ENCODE peak calls at places on chromosome 20, in eight cellular contexts. One of them, this sample, is unnamed.

GRCh38 chr20:55684578-55684977 is 320.7 kb downstream of the CBLN4 start:
- DNase-seq in stimulated activated naive B cell treated with anti-CD40 and anti-IgM and Interleukin-4, amounts not matched to agents 10 μg/mL and 1 μg/mL and 100 μg/mL, for 72 hours: no peak
- DNase-seq in non-pigmented ciliary epithelial cell: no peak
- DNase-seq in CD8-positive, alpha-beta memory T cell: no peak
- DNase-seq in amniotic stem cell: no peak
- DNase-seq in stimulated activated CD8-positive, alpha-beta memory T cell treated with anti-CD3 and anti-CD28 coated beads, Interleukin-7, amount 100 ng/mL, for 48 hours: no peak
- DNase-seq in islet precursor cell: no peak
- DNase-seq in pulmonary artery endothelial cell: no peak
- DNase-seq in this sample: no peak

GRCh38 chr20:58907481-58908137 is 55.1 kb downstream of the GNAS start:
- DNase-seq in stimulated activated naive B cell treated with anti-CD40 and anti-IgM and Interleukin-4, amounts not matched to agents 10 μg/mL and 1 μg/mL and 100 μg/mL, for 72 hours: peak
- DNase-seq in non-pigmented ciliary epithelial cell: peak
- DNase-seq in CD8-positive, alpha-beta memory T cell: peak
- DNase-seq in amniotic stem cell: peak
- DNase-seq in stimulated activated CD8-positive, alpha-beta memory T cell treated with anti-CD3 and anti-CD28 coated beads, Interleukin-7, amount 100 ng/mL, for 48 hours: no peak
- DNase-seq in islet precursor cell: peak
- DNase-seq in pulmonary artery endothelial cell: peak
- DNase-seq in this sample: peak

GRCh38 chr20:53828673-53829085 is 235.0 kb upstream of the ZNF217 start:
- DNase-seq in stimulated activated naive B cell treated with anti-CD40 and anti-IgM and Interleukin-4, amounts not matched to agents 10 μg/mL and 1 μg/mL and 100 μg/mL, for 72 hours: no peak
- DNase-seq in non-pigmented ciliary epithelial cell: peak
- DNase-seq in CD8-positive, alpha-beta memory T cell: no peak
- DNase-seq in amniotic stem cell: peak
- DNase-seq in stimulated activated CD8-positive, alpha-beta memory T cell treated with anti-CD3 and anti-CD28 coated beads, Interleukin-7, amount 100 ng/mL, for 48 hours: no peak
- DNase-seq in islet precursor cell: peak
- DNase-seq in pulmonary artery endothelial cell: peak
- DNase-seq in this sample: peak

GRCh38 chr20:46894971-46895905 is 595 bp downstream of the EYA2 start:
- DNase-seq in stimulated activated naive B cell treated with anti-CD40 and anti-IgM and Interleukin-4, amounts not matched to agents 10 μg/mL and 1 μg/mL and 100 μg/mL, for 72 hours: no peak
- DNase-seq in non-pigmented ciliary epithelial cell: no peak
- DNase-seq in CD8-positive, alpha-beta memory T cell: no peak
- DNase-seq in amniotic stem cell: no peak
- DNase-seq in stimulated activated CD8-positive, alpha-beta memory T cell treated with anti-CD3 and anti-CD28 coated beads, Interleukin-7, amount 100 ng/mL, for 48 hours: no peak
- DNase-seq in islet precursor cell: peak
- DNase-seq in pulmonary artery endothelial cell: no peak
- DNase-seq in this sample: peak

GRCh38 chr20:41654292-41654691 is 36.1 kb upstream of the CHD6 start:
- DNase-seq in stimulated activated naive B cell treated with anti-CD40 and anti-IgM and Interleukin-4, amounts not matched to agents 10 μg/mL and 1 μg/mL and 100 μg/mL, for 72 hours: no peak
- DNase-seq in non-pigmented ciliary epithelial cell: no peak
- DNase-seq in CD8-positive, alpha-beta memory T cell: no peak
- DNase-seq in amniotic stem cell: no peak
- DNase-seq in stimulated activated CD8-positive, alpha-beta memory T cell treated with anti-CD3 and anti-CD28 coated beads, Interleukin-7, amount 100 ng/mL, for 48 hours: no peak
- DNase-seq in islet precursor cell: no peak
- DNase-seq in pulmonary artery endothelial cell: no peak
- DNase-seq in this sample: no peak

GRCh38 chr20:50727792-50728485 is 3.4 kb upstream of the PARD6B start:
- DNase-seq in stimulated activated naive B cell treated with anti-CD40 and anti-IgM and Interleukin-4, amounts not matched to agents 10 μg/mL and 1 μg/mL and 100 μg/mL, for 72 hours: no peak
- DNase-seq in non-pigmented ciliary epithelial cell: no peak
- DNase-seq in CD8-positive, alpha-beta memory T cell: no peak
- DNase-seq in amniotic stem cell: no peak
- DNase-seq in stimulated activated CD8-positive, alpha-beta memory T cell treated with anti-CD3 and anti-CD28 coated beads, Interleukin-7, amount 100 ng/mL, for 48 hours: no peak
- DNase-seq in islet precursor cell: no peak
- DNase-seq in pulmonary artery endothelial cell: no peak
- DNase-seq in this sample: no peak

GRCh38 chr20:64130271-64130670 is 22.9 kb upstream of the NPBWR2 start:
- DNase-seq in stimulated activated naive B cell treated with anti-CD40 and anti-IgM and Interleukin-4, amounts not matched to agents 10 μg/mL and 1 μg/mL and 100 μg/mL, for 72 hours: no peak
- DNase-seq in non-pigmented ciliary epithelial cell: no peak
- DNase-seq in CD8-positive, alpha-beta memory T cell: no peak
- DNase-seq in amniotic stem cell: no peak
- DNase-seq in stimulated activated CD8-positive, alpha-beta memory T cell treated with anti-CD3 and anti-CD28 coated beads, Interleukin-7, amount 100 ng/mL, for 48 hours: no peak
- DNase-seq in islet precursor cell: no peak
- DNase-seq in pulmonary artery endothelial cell: no peak
- DNase-seq in this sample: no peak

GRCh38 chr20:1942486-1943266 is 47.5 kb downstream of the SIRPA start:
- DNase-seq in stimulated activated naive B cell treated with anti-CD40 and anti-IgM and Interleukin-4, amounts not matched to agents 10 μg/mL and 1 μg/mL and 100 μg/mL, for 72 hours: no peak
- DNase-seq in non-pigmented ciliary epithelial cell: no peak
- DNase-seq in CD8-positive, alpha-beta memory T cell: no peak
- DNase-seq in amniotic stem cell: no peak
- DNase-seq in stimulated activated CD8-positive, alpha-beta memory T cell treated with anti-CD3 and anti-CD28 coated beads, Interleukin-7, amount 100 ng/mL, for 48 hours: no peak
- DNase-seq in islet precursor cell: peak
- DNase-seq in pulmonary artery endothelial cell: no peak
- DNase-seq in this sample: no peak

GRCh38 chr20:37257993-37258392 is 3.6 kb downstream of the GHRH start:
- DNase-seq in stimulated activated naive B cell treated with anti-CD40 and anti-IgM and Interleukin-4, amounts not matched to agents 10 μg/mL and 1 μg/mL and 100 μg/mL, for 72 hours: no peak
- DNase-seq in non-pigmented ciliary epithelial cell: no peak
- DNase-seq in CD8-positive, alpha-beta memory T cell: no peak
- DNase-seq in amniotic stem cell: no peak
- DNase-seq in stimulated activated CD8-positive, alpha-beta memory T cell treated with anti-CD3 and anti-CD28 coated beads, Interleukin-7, amount 100 ng/mL, for 48 hours: no peak
- DNase-seq in islet precursor cell: peak
- DNase-seq in pulmonary artery endothelial cell: no peak
- DNase-seq in this sample: no peak

GRCh38 chr20:37530696-37531095 is 3.0 kb upstream of the BLCAP start:
- DNase-seq in stimulated activated naive B cell treated with anti-CD40 and anti-IgM and Interleukin-4, amounts not matched to agents 10 μg/mL and 1 μg/mL and 100 μg/mL, for 72 hours: no peak
- DNase-seq in non-pigmented ciliary epithelial cell: no peak
- DNase-seq in CD8-positive, alpha-beta memory T cell: no peak
- DNase-seq in amniotic stem cell: no peak
- DNase-seq in stimulated activated CD8-positive, alpha-beta memory T cell treated with anti-CD3 and anti-CD28 coated beads, Interleukin-7, amount 100 ng/mL, for 48 hours: no peak
- DNase-seq in islet precursor cell: no peak
- DNase-seq in pulmonary artery endothelial cell: no peak
- DNase-seq in this sample: no peak

GRCh38 chr20:12570371-12570770 is 438.4 kb upstream of the SPTLC3 start:
- DNase-seq in stimulated activated naive B cell treated with anti-CD40 and anti-IgM and Interleukin-4, amounts not matched to agents 10 μg/mL and 1 μg/mL and 100 μg/mL, for 72 hours: no peak
- DNase-seq in non-pigmented ciliary epithelial cell: no peak
- DNase-seq in CD8-positive, alpha-beta memory T cell: no peak
- DNase-seq in amniotic stem cell: no peak
- DNase-seq in stimulated activated CD8-positive, alpha-beta memory T cell treated with anti-CD3 and anti-CD28 coated beads, Interleukin-7, amount 100 ng/mL, for 48 hours: no peak
- DNase-seq in islet precursor cell: peak
- DNase-seq in pulmonary artery endothelial cell: no peak
- DNase-seq in this sample: peak

GRCh38 chr20:36153754-36154695 is 515 bp upstream of the EPB41L1 start:
- DNase-seq in stimulated activated naive B cell treated with anti-CD40 and anti-IgM and Interleukin-4, amounts not matched to agents 10 μg/mL and 1 μg/mL and 100 μg/mL, for 72 hours: no peak
- DNase-seq in non-pigmented ciliary epithelial cell: no peak
- DNase-seq in CD8-positive, alpha-beta memory T cell: no peak
- DNase-seq in amniotic stem cell: no peak
- DNase-seq in stimulated activated CD8-positive, alpha-beta memory T cell treated with anti-CD3 and anti-CD28 coated beads, Interleukin-7, amount 100 ng/mL, for 48 hours: peak
- DNase-seq in islet precursor cell: peak
- DNase-seq in pulmonary artery endothelial cell: no peak
- DNase-seq in this sample: peak

GRCh38 chr20:6588296-6588695 is 179.2 kb upstream of the BMP2 start:
- DNase-seq in stimulated activated naive B cell treated with anti-CD40 and anti-IgM and Interleukin-4, amounts not matched to agents 10 μg/mL and 1 μg/mL and 100 μg/mL, for 72 hours: no peak
- DNase-seq in non-pigmented ciliary epithelial cell: no peak
- DNase-seq in CD8-positive, alpha-beta memory T cell: no peak
- DNase-seq in amniotic stem cell: no peak
- DNase-seq in stimulated activated CD8-positive, alpha-beta memory T cell treated with anti-CD3 and anti-CD28 coated beads, Interleukin-7, amount 100 ng/mL, for 48 hours: no peak
- DNase-seq in islet precursor cell: no peak
- DNase-seq in pulmonary artery endothelial cell: no peak
- DNase-seq in this sample: peak

GRCh38 chr20:24948939-24949679 is at the start of gene CST7:
- DNase-seq in stimulated activated naive B cell treated with anti-CD40 and anti-IgM and Interleukin-4, amounts not matched to agents 10 μg/mL and 1 μg/mL and 100 μg/mL, for 72 hours: peak
- DNase-seq in non-pigmented ciliary epithelial cell: no peak
- DNase-seq in CD8-positive, alpha-beta memory T cell: peak
- DNase-seq in amniotic stem cell: no peak
- DNase-seq in stimulated activated CD8-positive, alpha-beta memory T cell treated with anti-CD3 and anti-CD28 coated beads, Interleukin-7, amount 100 ng/mL, for 48 hours: peak
- DNase-seq in islet precursor cell: peak
- DNase-seq in pulmonary artery endothelial cell: no peak
- DNase-seq in this sample: no peak

GRCh38 chr20:43843965-43844660 is 70.5 kb upstream of the TOX2 start:
- DNase-seq in stimulated activated naive B cell treated with anti-CD40 and anti-IgM and Interleukin-4, amounts not matched to agents 10 μg/mL and 1 μg/mL and 100 μg/mL, for 72 hours: no peak
- DNase-seq in non-pigmented ciliary epithelial cell: no peak
- DNase-seq in CD8-positive, alpha-beta memory T cell: no peak
- DNase-seq in amniotic stem cell: no peak
- DNase-seq in stimulated activated CD8-positive, alpha-beta memory T cell treated with anti-CD3 and anti-CD28 coated beads, Interleukin-7, amount 100 ng/mL, for 48 hours: no peak
- DNase-seq in islet precursor cell: no peak
- DNase-seq in pulmonary artery endothelial cell: no peak
- DNase-seq in this sample: no peak

GRCh38 chr20:47440857-47441773 is 60.6 kb upstream of the NCOA3 start:
- DNase-seq in stimulated activated naive B cell treated with anti-CD40 and anti-IgM and Interleukin-4, amounts not matched to agents 10 μg/mL and 1 μg/mL and 100 μg/mL, for 72 hours: no peak
- DNase-seq in non-pigmented ciliary epithelial cell: no peak
- DNase-seq in CD8-positive, alpha-beta memory T cell: no peak
- DNase-seq in amniotic stem cell: no peak
- DNase-seq in stimulated activated CD8-positive, alpha-beta memory T cell treated with anti-CD3 and anti-CD28 coated beads, Interleukin-7, amount 100 ng/mL, for 48 hours: no peak
- DNase-seq in islet precursor cell: peak
- DNase-seq in pulmonary artery endothelial cell: no peak
- DNase-seq in this sample: peak

GRCh38 chr20:48295966-48296421 is 510.7 kb upstream of the SULF2 start:
- DNase-seq in stimulated activated naive B cell treated with anti-CD40 and anti-IgM and Interleukin-4, amounts not matched to agents 10 μg/mL and 1 μg/mL and 100 μg/mL, for 72 hours: no peak
- DNase-seq in non-pigmented ciliary epithelial cell: peak
- DNase-seq in CD8-positive, alpha-beta memory T cell: no peak
- DNase-seq in amniotic stem cell: peak
- DNase-seq in stimulated activated CD8-positive, alpha-beta memory T cell treated with anti-CD3 and anti-CD28 coated beads, Interleukin-7, amount 100 ng/mL, for 48 hours: no peak
- DNase-seq in islet precursor cell: peak
- DNase-seq in pulmonary artery endothelial cell: peak
- DNase-seq in this sample: no peak

GRCh38 chr20:23148721-23149570 is 62.8 kb upstream of the CD93 start:
- DNase-seq in stimulated activated naive B cell treated with anti-CD40 and anti-IgM and Interleukin-4, amounts not matched to agents 10 μg/mL and 1 μg/mL and 100 μg/mL, for 72 hours: no peak
- DNase-seq in non-pigmented ciliary epithelial cell: no peak
- DNase-seq in CD8-positive, alpha-beta memory T cell: no peak
- DNase-seq in amniotic stem cell: no peak
- DNase-seq in stimulated activated CD8-positive, alpha-beta memory T cell treated with anti-CD3 and anti-CD28 coated beads, Interleukin-7, amount 100 ng/mL, for 48 hours: no peak
- DNase-seq in islet precursor cell: peak
- DNase-seq in pulmonary artery endothelial cell: no peak
- DNase-seq in this sample: no peak

GRCh38 chr20:32052090-32052791 is at the start of gene HCK:
- DNase-seq in stimulated activated naive B cell treated with anti-CD40 and anti-IgM and Interleukin-4, amounts not matched to agents 10 μg/mL and 1 μg/mL and 100 μg/mL, for 72 hours: no peak
- DNase-seq in non-pigmented ciliary epithelial cell: no peak
- DNase-seq in CD8-positive, alpha-beta memory T cell: no peak
- DNase-seq in amniotic stem cell: no peak
- DNase-seq in stimulated activated CD8-positive, alpha-beta memory T cell treated with anti-CD3 and anti-CD28 coated beads, Interleukin-7, amount 100 ng/mL, for 48 hours: no peak
- DNase-seq in islet precursor cell: no peak
- DNase-seq in pulmonary artery endothelial cell: no peak
- DNase-seq in this sample: no peak

GRCh38 chr20:45247860-45248259 is 6.5 kb downstream of the SLPI start:
- DNase-seq in stimulated activated naive B cell treated with anti-CD40 and anti-IgM and Interleukin-4, amounts not matched to agents 10 μg/mL and 1 μg/mL and 100 μg/mL, for 72 hours: no peak
- DNase-seq in non-pigmented ciliary epithelial cell: no peak
- DNase-seq in CD8-positive, alpha-beta memory T cell: no peak
- DNase-seq in amniotic stem cell: no peak
- DNase-seq in stimulated activated CD8-positive, alpha-beta memory T cell treated with anti-CD3 and anti-CD28 coated beads, Interleukin-7, amount 100 ng/mL, for 48 hours: no peak
- DNase-seq in islet precursor cell: no peak
- DNase-seq in pulmonary artery endothelial cell: no peak
- DNase-seq in this sample: no peak

GRCh38 chr20:31694842-31695593 is 27.6 kb downstream of the BCL2L1 start:
- DNase-seq in stimulated activated naive B cell treated with anti-CD40 and anti-IgM and Interleukin-4, amounts not matched to agents 10 μg/mL and 1 μg/mL and 100 μg/mL, for 72 hours: no peak
- DNase-seq in non-pigmented ciliary epithelial cell: no peak
- DNase-seq in CD8-positive, alpha-beta memory T cell: no peak
- DNase-seq in amniotic stem cell: no peak
- DNase-seq in stimulated activated CD8-positive, alpha-beta memory T cell treated with anti-CD3 and anti-CD28 coated beads, Interleukin-7, amount 100 ng/mL, for 48 hours: no peak
- DNase-seq in islet precursor cell: no peak
- DNase-seq in pulmonary artery endothelial cell: no peak
- DNase-seq in this sample: no peak

GRCh38 chr20:63641792-63642517 is 11.3 kb downstream of the STMN3 start:
- DNase-seq in stimulated activated naive B cell treated with anti-CD40 and anti-IgM and Interleukin-4, amounts not matched to agents 10 μg/mL and 1 μg/mL and 100 μg/mL, for 72 hours: peak
- DNase-seq in non-pigmented ciliary epithelial cell: no peak
- DNase-seq in CD8-positive, alpha-beta memory T cell: peak
- DNase-seq in amniotic stem cell: peak
- DNase-seq in stimulated activated CD8-positive, alpha-beta memory T cell treated with anti-CD3 and anti-CD28 coated beads, Interleukin-7, amount 100 ng/mL, for 48 hours: peak
- DNase-seq in islet precursor cell: peak
- DNase-seq in pulmonary artery endothelial cell: no peak
- DNase-seq in this sample: peak

GRCh38 chr20:43243672-43244269 is 54.1 kb upstream of the PTPRT start:
- DNase-seq in stimulated activated naive B cell treated with anti-CD40 and anti-IgM and Interleukin-4, amounts not matched to agents 10 μg/mL and 1 μg/mL and 100 μg/mL, for 72 hours: no peak
- DNase-seq in non-pigmented ciliary epithelial cell: no peak
- DNase-seq in CD8-positive, alpha-beta memory T cell: no peak
- DNase-seq in amniotic stem cell: no peak
- DNase-seq in stimulated activated CD8-positive, alpha-beta memory T cell treated with anti-CD3 and anti-CD28 coated beads, Interleukin-7, amount 100 ng/mL, for 48 hours: no peak
- DNase-seq in islet precursor cell: no peak
- DNase-seq in pulmonary artery endothelial cell: no peak
- DNase-seq in this sample: no peak

GRCh38 chr20:61125536-61126180 is 126.4 kb upstream of the CDH4 start:
- DNase-seq in stimulated activated naive B cell treated with anti-CD40 and anti-IgM and Interleukin-4, amounts not matched to agents 10 μg/mL and 1 μg/mL and 100 μg/mL, for 72 hours: no peak
- DNase-seq in non-pigmented ciliary epithelial cell: no peak
- DNase-seq in CD8-positive, alpha-beta memory T cell: no peak
- DNase-seq in amniotic stem cell: no peak
- DNase-seq in stimulated activated CD8-positive, alpha-beta memory T cell treated with anti-CD3 and anti-CD28 coated beads, Interleukin-7, amount 100 ng/mL, for 48 hours: no peak
- DNase-seq in islet precursor cell: no peak
- DNase-seq in pulmonary artery endothelial cell: no peak
- DNase-seq in this sample: no peak

GRCh38 chr20:37417146-37417856 is 71.4 kb downstream of the SRC start:
- DNase-seq in stimulated activated naive B cell treated with anti-CD40 and anti-IgM and Interleukin-4, amounts not matched to agents 10 μg/mL and 1 μg/mL and 100 μg/mL, for 72 hours: no peak
- DNase-seq in non-pigmented ciliary epithelial cell: no peak
- DNase-seq in CD8-positive, alpha-beta memory T cell: no peak
- DNase-seq in amniotic stem cell: no peak
- DNase-seq in stimulated activated CD8-positive, alpha-beta memory T cell treated with anti-CD3 and anti-CD28 coated beads, Interleukin-7, amount 100 ng/mL, for 48 hours: no peak
- DNase-seq in islet precursor cell: no peak
- DNase-seq in pulmonary artery endothelial cell: no peak
- DNase-seq in this sample: no peak

GRCh38 chr20:21137078-21137477 is 11.2 kb downstream of the KIZ start:
- DNase-seq in stimulated activated naive B cell treated with anti-CD40 and anti-IgM and Interleukin-4, amounts not matched to agents 10 μg/mL and 1 μg/mL and 100 μg/mL, for 72 hours: no peak
- DNase-seq in non-pigmented ciliary epithelial cell: no peak
- DNase-seq in CD8-positive, alpha-beta memory T cell: no peak
- DNase-seq in amniotic stem cell: no peak
- DNase-seq in stimulated activated CD8-positive, alpha-beta memory T cell treated with anti-CD3 and anti-CD28 coated beads, Interleukin-7, amount 100 ng/mL, for 48 hours: no peak
- DNase-seq in islet precursor cell: no peak
- DNase-seq in pulmonary artery endothelial cell: no peak
- DNase-seq in this sample: no peak

GRCh38 chr20:16864069-16864468 is 115.9 kb downstream of the OTOR start:
- DNase-seq in stimulated activated naive B cell treated with anti-CD40 and anti-IgM and Interleukin-4, amounts not matched to agents 10 μg/mL and 1 μg/mL and 100 μg/mL, for 72 hours: no peak
- DNase-seq in non-pigmented ciliary epithelial cell: no peak
- DNase-seq in CD8-positive, alpha-beta memory T cell: no peak
- DNase-seq in amniotic stem cell: no peak
- DNase-seq in stimulated activated CD8-positive, alpha-beta memory T cell treated with anti-CD3 and anti-CD28 coated beads, Interleukin-7, amount 100 ng/mL, for 48 hours: no peak
- DNase-seq in islet precursor cell: peak
- DNase-seq in pulmonary artery endothelial cell: no peak
- DNase-seq in this sample: no peak

GRCh38 chr20:13012886-13013285 is 4.1 kb downstream of the SPTLC3 start:
- DNase-seq in stimulated activated naive B cell treated with anti-CD40 and anti-IgM and Interleukin-4, amounts not matched to agents 10 μg/mL and 1 μg/mL and 100 μg/mL, for 72 hours: no peak
- DNase-seq in non-pigmented ciliary epithelial cell: no peak
- DNase-seq in CD8-positive, alpha-beta memory T cell: no peak
- DNase-seq in amniotic stem cell: no peak
- DNase-seq in stimulated activated CD8-positive, alpha-beta memory T cell treated with anti-CD3 and anti-CD28 coated beads, Interleukin-7, amount 100 ng/mL, for 48 hours: no peak
- DNase-seq in islet precursor cell: no peak
- DNase-seq in pulmonary artery endothelial cell: no peak
- DNase-seq in this sample: no peak

GRCh38 chr20:48820649-48820973 is 7.2 kb downstream of the PREX1 start:
- DNase-seq in stimulated activated naive B cell treated with anti-CD40 and anti-IgM and Interleukin-4, amounts not matched to agents 10 μg/mL and 1 μg/mL and 100 μg/mL, for 72 hours: no peak
- DNase-seq in non-pigmented ciliary epithelial cell: no peak
- DNase-seq in CD8-positive, alpha-beta memory T cell: no peak
- DNase-seq in amniotic stem cell: no peak
- DNase-seq in stimulated activated CD8-positive, alpha-beta memory T cell treated with anti-CD3 and anti-CD28 coated beads, Interleukin-7, amount 100 ng/mL, for 48 hours: no peak
- DNase-seq in islet precursor cell: no peak
- DNase-seq in pulmonary artery endothelial cell: no peak
- DNase-seq in this sample: no peak

GRCh38 chr20:7085448-7085847 is 318.0 kb downstream of the BMP2 start:
- DNase-seq in stimulated activated naive B cell treated with anti-CD40 and anti-IgM and Interleukin-4, amounts not matched to agents 10 μg/mL and 1 μg/mL and 100 μg/mL, for 72 hours: no peak
- DNase-seq in non-pigmented ciliary epithelial cell: peak
- DNase-seq in CD8-positive, alpha-beta memory T cell: no peak
- DNase-seq in amniotic stem cell: no peak
- DNase-seq in stimulated activated CD8-positive, alpha-beta memory T cell treated with anti-CD3 and anti-CD28 coated beads, Interleukin-7, amount 100 ng/mL, for 48 hours: no peak
- DNase-seq in islet precursor cell: no peak
- DNase-seq in pulmonary artery endothelial cell: no peak
- DNase-seq in this sample: no peak

GRCh38 chr20:64082821-64083379 is 1.3 kb downstream of the LKAAEAR1 start:
- DNase-seq in stimulated activated naive B cell treated with anti-CD40 and anti-IgM and Interleukin-4, amounts not matched to agents 10 μg/mL and 1 μg/mL and 100 μg/mL, for 72 hours: no peak
- DNase-seq in non-pigmented ciliary epithelial cell: no peak
- DNase-seq in CD8-positive, alpha-beta memory T cell: no peak
- DNase-seq in amniotic stem cell: no peak
- DNase-seq in stimulated activated CD8-positive, alpha-beta memory T cell treated with anti-CD3 and anti-CD28 coated beads, Interleukin-7, amount 100 ng/mL, for 48 hours: no peak
- DNase-seq in islet precursor cell: no peak
- DNase-seq in pulmonary artery endothelial cell: no peak
- DNase-seq in this sample: no peak

GRCh38 chr20:54067606-54068174 is 2.7 kb downstream of the BCAS1 start:
- DNase-seq in stimulated activated naive B cell treated with anti-CD40 and anti-IgM and Interleukin-4, amounts not matched to agents 10 μg/mL and 1 μg/mL and 100 μg/mL, for 72 hours: no peak
- DNase-seq in non-pigmented ciliary epithelial cell: no peak
- DNase-seq in CD8-positive, alpha-beta memory T cell: no peak
- DNase-seq in amniotic stem cell: no peak
- DNase-seq in stimulated activated CD8-positive, alpha-beta memory T cell treated with anti-CD3 and anti-CD28 coated beads, Interleukin-7, amount 100 ng/mL, for 48 hours: no peak
- DNase-seq in islet precursor cell: peak
- DNase-seq in pulmonary artery endothelial cell: no peak
- DNase-seq in this sample: peak

GRCh38 chr20:62705626-62706025 is 3.0 kb upstream of the NTSR1 start:
- DNase-seq in stimulated activated naive B cell treated with anti-CD40 and anti-IgM and Interleukin-4, amounts not matched to agents 10 μg/mL and 1 μg/mL and 100 μg/mL, for 72 hours: no peak
- DNase-seq in non-pigmented ciliary epithelial cell: no peak
- DNase-seq in CD8-positive, alpha-beta memory T cell: no peak
- DNase-seq in amniotic stem cell: no peak
- DNase-seq in stimulated activated CD8-positive, alpha-beta memory T cell treated with anti-CD3 and anti-CD28 coated beads, Interleukin-7, amount 100 ng/mL, for 48 hours: no peak
- DNase-seq in islet precursor cell: no peak
- DNase-seq in pulmonary artery endothelial cell: no peak
- DNase-seq in this sample: peak

GRCh38 chr20:35306931-35307517 is 14.8 kb upstream of the FAM83C start:
- DNase-seq in stimulated activated naive B cell treated with anti-CD40 and anti-IgM and Interleukin-4, amounts not matched to agents 10 μg/mL and 1 μg/mL and 100 μg/mL, for 72 hours: no peak
- DNase-seq in non-pigmented ciliary epithelial cell: no peak
- DNase-seq in CD8-positive, alpha-beta memory T cell: no peak
- DNase-seq in amniotic stem cell: no peak
- DNase-seq in stimulated activated CD8-positive, alpha-beta memory T cell treated with anti-CD3 and anti-CD28 coated beads, Interleukin-7, amount 100 ng/mL, for 48 hours: no peak
- DNase-seq in islet precursor cell: peak
- DNase-seq in pulmonary artery endothelial cell: peak
- DNase-seq in this sample: peak

This sample was measured in epithelial cell of esophagus.